ENCODE peak calls at places on chromosome 1, in four cellular contexts. P is esophagus squamous epithelium, Q is right lobe of liver, B is A673. S is an unnamed sample. For H3K4me1, the result is how much of the 10 kb centered on the place peaks cover.

GRCh38 chr1:206074839-206075238 is 21.9 kb downstream of the RHEX start:
- DNase-seq in P (no peak), B (no peak), Q (no peak), S (no peak)

GRCh38 chr1:43608789-43609188 is 41.2 kb upstream of the KDM4A start:
- DNase-seq in P (no peak), B (no peak), Q (no peak), S (no peak)

GRCh38 chr1:2381741-2382620 is 9.4 kb downstream of the MORN1 start:
- DNase-seq in P (no peak), B (peak), Q (peak), S (peak)

GRCh38 chr1:65395887-65396612 is 24.4 kb upstream of the LEPR start:
- DNase-seq in P (no peak), Q (no peak), B (no peak), S (no peak)

GRCh38 chr1:224852901-224853568 is 76.4 kb upstream of the DNAH14 start:
- DNase-seq in B (peak), Q (no peak), P (no peak), S (no peak)

GRCh38 chr1:208238710-208239517 is 5.3 kb downstream of the PLXNA2 start:
- DNase-seq in Q (no peak), P (no peak), B (peak), S (no peak)

GRCh38 chr1:54253480-54253879 is 53.5 kb downstream of the MRPL37 start:
- DNase-seq in P (no peak), B (no peak), Q (no peak), S (no peak)

GRCh38 chr1:246728311-246728710 is 4.1 kb downstream of the SCCPDH start:
- DNase-seq in Q (no peak), B (no peak), P (no peak), S (no peak)

GRCh38 chr1:161784963-161785362 is 18.8 kb downstream of the ATF6 start:
- DNase-seq in Q (no peak), B (no peak), P (no peak), S (no peak)

GRCh38 chr1:75097686-75098085 is 36.5 kb upstream of the LHX8 start:
- DNase-seq in Q (no peak), P (no peak), B (peak), S (no peak)

DNA sequence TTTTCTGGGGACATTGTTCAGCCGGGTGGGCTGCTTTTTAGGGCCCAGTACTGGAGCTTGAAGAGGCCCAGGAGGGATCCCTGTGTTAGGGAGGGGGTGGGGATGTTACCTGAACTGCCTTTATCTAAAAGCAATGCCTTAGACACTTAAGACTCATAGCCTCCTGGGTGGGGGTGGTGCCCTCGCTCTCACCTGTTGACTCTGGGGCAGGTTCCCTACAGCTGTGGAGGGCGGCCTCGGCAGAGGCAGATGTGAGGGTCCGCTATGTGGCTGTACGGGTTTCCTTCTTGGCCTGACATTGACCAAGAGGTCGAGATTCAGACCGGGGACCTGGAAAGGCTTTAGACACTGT is 724 bp downstream of the INAVA start:
- DNase-seq in P (no peak), B (no peak), Q (no peak), S (no peak)
- H3K4me3 ChIP-seq in P (peak), B (no peak), Q (no peak), S (no peak)

GRCh38 chr1:213082778-213083445 is 31.9 kb downstream of the RPS6KC1 start:
- DNase-seq in Q (no peak), B (no peak), P (no peak), S (no peak)
- H3K27ac ChIP-seq in Q (no peak), B (no peak), P (no peak), S (no peak)

DNA sequence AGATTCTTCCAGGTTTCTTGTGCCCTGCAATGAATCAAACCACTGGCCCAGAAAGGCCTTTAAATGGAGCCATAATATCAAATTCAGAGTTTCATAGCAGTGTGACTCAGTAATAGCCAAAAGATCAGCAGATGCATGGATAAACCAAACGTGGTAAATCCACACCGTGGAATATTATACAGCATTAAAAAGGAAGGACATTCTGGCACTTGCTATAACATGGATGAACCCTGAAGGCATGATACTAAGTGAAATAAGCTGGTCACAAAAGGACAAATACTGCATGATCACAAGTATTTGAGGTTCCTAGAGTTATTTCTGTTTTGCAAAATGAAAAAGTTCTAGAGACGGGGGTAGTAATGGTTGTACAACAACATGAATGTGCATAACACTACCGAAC is 140.1 kb downstream of the TOMM20 start:
- DNase-seq in Q (no peak), B (no peak), P (no peak), S (no peak)
- H3K4me1 ChIP-seq in Q (under half), B (under half), P (under half), S (under half)

GRCh38 chr1:77996734-77997133 is 8.0 kb upstream of the DNAJB4 start:
- DNase-seq in B (no peak), Q (no peak), P (no peak), S (no peak)
- H3K4me3 ChIP-seq in B (no peak), Q (no peak), P (no peak), S (no peak)

GRCh38 chr1:42322577-42322976 is 12.5 kb downstream of the FOXJ3 start:
- DNase-seq in P (no peak), Q (no peak), B (peak), S (no peak)
- H3K27ac ChIP-seq in P (no peak), Q (no peak), B (peak), S (no peak)

S was measured in CD8-positive, alpha-beta memory T cell.